ENCODE peak calls at places on chromosomes 5 and 9, in five cellular contexts. H, M, Y, S and T are unnamed samples.

GRCh38 chr5:113005454-113005853 is 28.9 kb downstream of the DCP2 start:
- DNase-seq in H (no peak), M (no peak), Y (peak; percentile 22), S (no peak), T (no peak)

GRCh38 chr9:75866273-75866871 is 24.1 kb upstream of the PCSK5 start:
- DNase-seq in H (no peak), M (peak; percentile 23), Y (peak; percentile 49), S (peak; percentile 48), T (peak; percentile 59)

GRCh38 chr9:10957878-10958277 is 345.1 kb upstream of the PTPRD start:
- DNase-seq in H (no peak), M (no peak), Y (no peak), S (no peak), T (no peak)

GRCh38 chr5:3393122-3393963 is 202.3 kb upstream of the IRX1 start:
- DNase-seq in H (no peak), M (no peak), Y (no peak), S (no peak), T (no peak)

GRCh38 chr5:115452791-115453190 is 91.8 kb downstream of the FEM1C start:
- DNase-seq in H (no peak), M (no peak), Y (no peak), S (no peak), T (no peak)

GRCh38 chr9:121725008-121725795 is 73.8 kb downstream of the DAB2IP start:
- DNase-seq in H (peak; percentile 97), M (peak; percentile 97), Y (no peak), S (no peak), T (no peak)

GRCh38 chr9:22580788-22581187 is 134.2 kb downstream of the DMRTA1 start:
- DNase-seq in H (no peak), M (no peak), Y (no peak), S (no peak), T (no peak)

GRCh38 chr5:38845555-38846378 is at the start of gene OSMR:
- DNase-seq in H (peak; percentile 97), M (peak; percentile 93), Y (peak; percentile 96), S (peak; percentile 78), T (peak; percentile 40)

GRCh38 chr9:96022445-96023031 is 147.0 kb downstream of the ERCC6L2 start:
- DNase-seq in H (no peak), M (peak; percentile 40), Y (no peak), S (no peak), T (peak; percentile 60)

GRCh38 chr5:112636751-112637150 is 100.9 kb upstream of the APC start:
- DNase-seq in H (no peak), M (no peak), Y (no peak), S (no peak), T (no peak)

GRCh38 chr5:124630767-124631704 is 115.4 kb downstream of the ZNF608 start:
- DNase-seq in H (no peak), M (no peak), Y (no peak), S (no peak), T (no peak)

GRCh38 chr9:129178983-129179382 is 922 bp upstream of the IER5L start:
- DNase-seq in H (no peak), M (no peak), Y (no peak), S (no peak), T (no peak)

GRCh38 chr9:136079211-136079915 is 15.7 kb downstream of the NACC2 start:
- DNase-seq in H (no peak), M (no peak), Y (no peak), S (no peak), T (no peak)

GRCh38 chr9:121784706-121785426 is 133.4 kb downstream of the DAB2IP start:
- DNase-seq in H (no peak), M (peak; percentile 7), Y (no peak), S (no peak), T (no peak)

GRCh38 chr5:131423056-131423455 is 159.2 kb downstream of the CDC42SE2 start:
- DNase-seq in H (no peak), M (no peak), Y (peak; percentile 27), S (no peak), T (no peak)

GRCh38 chr5:148620696-148621095 is 33.6 kb downstream of the HTR4 start:
- DNase-seq in H (no peak), M (no peak), Y (no peak), S (no peak), T (no peak)

GRCh38 chr5:45162974-45163373 is 354.2 kb downstream of the MRPS30 start:
- DNase-seq in H (no peak), M (no peak), Y (no peak), S (no peak), T (no peak)

GRCh38 chr5:30401479-30402058 is 791.9 kb upstream of the CDH6 start:
- DNase-seq in H (no peak), M (no peak), Y (peak; percentile 38), S (no peak), T (no peak)

GRCh38 chr5:116370149-116370548 is 204.5 kb downstream of the SEMA6A start:
- DNase-seq in H (no peak), M (no peak), Y (no peak), S (no peak), T (no peak)

GRCh38 chr5:38341641-38342040 is 83.3 kb downstream of the EGFLAM start:
- DNase-seq in H (no peak), M (no peak), Y (no peak), S (no peak), T (no peak)

DNA sequence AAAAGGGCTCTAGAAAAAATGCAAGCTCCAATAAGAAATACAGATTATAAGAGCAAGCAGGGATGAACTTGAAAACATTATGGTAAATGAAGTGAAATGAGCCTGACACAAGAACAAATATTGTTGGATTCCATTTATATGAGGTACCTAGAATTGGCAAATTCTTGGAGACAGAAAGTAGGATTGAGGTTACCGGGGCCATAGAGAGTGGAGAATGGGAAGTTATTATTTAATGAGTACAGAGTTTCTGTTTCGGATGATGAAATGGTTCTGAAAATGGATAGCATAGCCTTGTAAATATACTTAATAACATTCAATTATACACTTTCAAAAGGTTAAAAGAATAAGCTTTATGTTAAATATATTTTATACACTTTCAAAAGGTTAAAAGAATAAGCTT is 75.6 kb upstream of the SLC12A2 start:
- DNase-seq in H (no peak), M (no peak), Y (no peak), S (no peak), T (no peak)
- TF ChIP-seq POLR2A in H (no peak), M (no peak), Y (no peak), S (no peak), T (no peak)

GRCh38 chr5:32163785-32164184 is 10.3 kb downstream of the GOLPH3 start:
- DNase-seq in H (no peak), M (no peak), Y (no peak), S (no peak), T (no peak)
- H3K27ac ChIP-seq in H (no peak overlapping the region), M (no peak overlapping the region), Y (no peak overlapping the region), S (no peak overlapping the region), T (no peak overlapping the region)

DNA sequence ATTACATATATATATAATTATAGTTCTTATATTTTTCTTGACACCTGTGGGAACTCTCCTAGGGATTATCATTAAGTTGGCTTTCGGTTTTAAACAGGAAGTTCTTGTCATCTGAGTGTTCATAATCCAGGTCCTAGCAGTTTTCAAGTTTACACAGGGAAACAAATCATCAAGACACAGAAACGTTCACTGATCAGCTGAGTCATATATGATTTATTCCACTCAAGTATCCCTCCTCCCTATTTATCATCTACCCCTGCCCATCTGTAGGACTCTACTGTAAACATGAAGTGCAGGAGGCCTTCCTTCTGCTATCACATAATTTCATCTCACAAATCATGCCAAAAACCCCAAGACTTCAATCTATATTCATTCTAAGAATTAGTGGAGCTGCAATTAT is 6.3 kb downstream of the SLC25A51 start:
- DNase-seq in H (no peak), M (no peak), Y (no peak), S (no peak), T (no peak)
- H3K4me1 ChIP-seq in H (peaks cover 6% of the 10 kb centered on the region), M (peaks cover 10% of the 10 kb centered on the region), Y (peaks cover 10% of the 10 kb centered on the region), S (peaks cover 4% of the 10 kb centered on the region), T (peaks cover 2% of the 10 kb centered on the region)

GRCh38 chr5:149730620-149731331 is 666 bp downstream of the PPARGC1B start:
- DNase-seq in H (no peak), M (peak; percentile 62), Y (peak; percentile 36), S (no peak), T (peak; percentile 54)
- TF ChIP-seq POLR2A in H (no peak), M (no peak), Y (no peak), S (no peak), T (no peak)

GRCh38 chr5:143129910-143130703 is 273.4 kb downstream of the NR3C1 start:
- DNase-seq in H (no peak), M (no peak), Y (no peak), S (no peak), T (no peak)

GRCh38 chr5:143128412-143129071 is 274.9 kb downstream of the NR3C1 start:
- DNase-seq in H (no peak), M (no peak), Y (no peak), S (no peak), T (no peak)

GRCh38 chr5:143131983-143132382 is 271.5 kb downstream of the NR3C1 start:
- DNase-seq in H (no peak), M (no peak), Y (no peak), S (no peak), T (no peak)

GRCh38 chr5:143130891-143131290 is 272.6 kb downstream of the NR3C1 start:
- DNase-seq in H (no peak), M (no peak), Y (no peak), S (no peak), T (no peak)

GRCh38 chr5:143129203-143129602 is 274.3 kb downstream of the NR3C1 start:
- DNase-seq in H (no peak), M (no peak), Y (no peak), S (no peak), T (no peak)
- H3K27ac ChIP-seq in H (no peak overlapping the region), M (peak overlapping the region; percentile 53), Y (no peak overlapping the region), S (no peak overlapping the region), T (no peak overlapping the region)

GRCh38 chr5:10707198-10708187 is 53.5 kb downstream of the DAP start:
- DNase-seq in H (no peak), M (no peak), Y (no peak), S (no peak), T (no peak)
- H3K4me1 ChIP-seq in H (peaks cover 27% of the 10 kb centered on the region), M (peaks cover 22% of the 10 kb centered on the region), Y (peaks cover 15% of the 10 kb centered on the region), S (peaks cover 51% of the 10 kb centered on the region), T (peaks cover 20% of the 10 kb centered on the region)

DNA sequence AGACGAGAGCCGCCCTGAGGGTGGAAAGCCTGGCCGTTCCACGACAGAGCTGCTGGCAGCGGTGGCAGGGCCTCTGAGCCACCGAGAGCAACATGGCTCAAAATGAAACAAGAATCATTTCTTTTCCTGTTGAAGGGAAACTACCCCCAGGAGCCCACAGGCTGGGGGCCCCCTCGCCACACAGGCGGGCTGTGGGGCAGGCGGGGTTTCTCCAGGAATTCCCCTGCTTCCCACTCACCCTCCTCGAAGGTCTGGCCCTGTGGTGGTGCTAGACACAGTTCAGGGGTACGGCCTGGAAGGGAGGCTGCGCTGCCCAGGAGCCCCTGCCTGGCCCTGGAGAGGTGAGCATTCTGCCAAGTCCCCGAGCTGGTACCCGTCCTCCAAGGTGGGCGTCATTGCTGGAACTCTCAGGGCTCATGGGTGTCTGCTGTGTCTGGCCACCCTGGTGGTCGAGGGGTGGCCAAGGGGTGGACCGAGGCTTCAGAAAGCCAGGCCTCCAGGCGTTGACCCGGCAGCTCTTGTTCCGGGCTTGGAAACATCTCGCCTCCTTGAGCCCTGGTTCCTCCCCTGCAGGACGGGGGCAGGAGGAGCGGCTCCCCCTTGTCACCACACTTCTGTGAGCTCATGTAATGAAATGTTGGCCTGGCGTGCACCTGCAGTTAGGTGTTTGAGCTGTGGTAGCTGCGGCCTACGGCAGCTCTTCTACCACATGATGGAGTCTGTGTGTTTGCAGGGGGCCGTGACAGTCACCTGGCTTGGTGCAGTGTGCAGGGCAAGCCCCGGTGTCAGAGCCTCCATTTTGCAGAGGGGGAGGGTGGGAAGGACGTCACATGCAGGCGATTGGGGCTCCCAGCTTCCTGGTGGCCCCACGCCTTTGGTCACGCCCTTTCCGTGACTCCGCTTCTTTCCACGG is 65.3 kb downstream of the RXRA start:
- DNase-seq in H (no peak), M (no peak), Y (no peak), S (no peak), T (no peak)
- TF ChIP-seq POLR2A in H (no peak), M (no peak), Y (no peak), S (no peak), T (no peak)

GRCh38 chr5:34488984-34489383 is 167.1 kb upstream of the RAI14 start:
- DNase-seq in H (no peak), M (no peak), Y (no peak), S (no peak), T (no peak)
- H3K27ac ChIP-seq in H (no peak overlapping the region), M (no peak overlapping the region), Y (no peak overlapping the region), S (no peak overlapping the region), T (no peak overlapping the region)